ENCODE peak calls at places on chromosomes 12 and 14, in six cellular contexts. U is cardiac muscle cell, J is astrocyte of the spinal cord, Z is transverse colon, T is ascending aorta, N is Peyer's patch. X is an unnamed sample.

GRCh38 chr12:27493260-27493935 is 30.6 kb upstream of the PPFIBP1 start:
- DNase-seq in Z (no peak), N (no peak), T (no peak), U (no peak), J (no peak), X (no peak)

GRCh38 chr12:55694651-55695050 is 13.1 kb downstream of the ITGA7 start:
- DNase-seq in N (no peak), J (no peak), U (no peak), T (no peak), Z (no peak), X (no peak)

GRCh38 chr12:81043979-81044740 is 33.7 kb upstream of the ACSS3 start:
- DNase-seq in U (no peak), T (no peak), N (no peak), J (no peak), Z (no peak), X (no peak)

GRCh38 chr14:74630881-74631690 is 19.0 kb upstream of the LTBP2 start:
- DNase-seq in N (no peak), J (no peak), Z (no peak), T (no peak), U (no peak), X (no peak)

GRCh38 chr12:31117203-31118011 is 43.7 kb downstream of the DDX11 start:
- DNase-seq in N (peak), U (peak), J (peak), Z (peak), T (no peak), X (no peak)

GRCh38 chr12:9936597-9936996 is 4.4 kb upstream of the CLEC2A start:
- DNase-seq in U (no peak), Z (no peak), T (no peak), N (no peak), J (no peak), X (no peak)

GRCh38 chr12:130925616-130926015 is 28.1 kb upstream of the ADGRD1 start:
- DNase-seq in T (no peak), J (no peak), N (no peak), U (peak), Z (no peak), X (no peak)

GRCh38 chr12:81211306-81211705 is 133.4 kb downstream of the ACSS3 start:
- DNase-seq in Z (no peak), J (no peak), U (no peak), T (no peak), N (no peak), X (no peak)

GRCh38 chr14:92544051-92544730 is 30.6 kb downstream of the RIN3 start:
- DNase-seq in T (no peak), N (no peak), U (no peak), J (no peak), Z (no peak), X (no peak)

GRCh38 chr12:19572920-19573558 is 133.7 kb downstream of the AEBP2 start:
- DNase-seq in Z (peak), J (peak), N (no peak), T (no peak), U (peak), X (no peak)

GRCh38 chr12:123445388-123446344 is 9.2 kb upstream of the RILPL2 start:
- DNase-seq in Z (no peak), U (peak), N (no peak), J (no peak), T (no peak), X (peak)

GRCh38 chr12:19025582-19025981 is 104.0 kb upstream of the PLEKHA5 start:
- DNase-seq in N (no peak), T (no peak), J (no peak), Z (no peak), U (no peak), X (no peak)

GRCh38 chr12:121579981-121580868 is 598 bp downstream of the KDM2B start:
- DNase-seq in T (no peak), J (peak), N (peak), U (peak), Z (peak), X (no peak)

GRCh38 chr12:49296836-49297694 is 2.1 kb downstream of the PRPH start:
- DNase-seq in J (no peak), U (no peak), Z (peak), N (no peak), T (no peak), X (no peak)

GRCh38 chr12:64044171-64044570 is 177.9 kb downstream of the KICS2 start:
- DNase-seq in Z (no peak), N (no peak), T (no peak), U (no peak), J (no peak), X (no peak)

GRCh38 chr14:68394113-68394718 is 398.7 kb downstream of the ZFP36L1 start:
- DNase-seq in Z (no peak), U (no peak), N (no peak), J (peak), T (no peak), X (no peak)

GRCh38 chr14:102078840-102079699 is 7.8 kb downstream of the HSP90AA1 start:
- DNase-seq in N (no peak), U (no peak), T (no peak), J (no peak), Z (no peak), X (no peak)

GRCh38 chr12:16006752-16007151 is 95.6 kb downstream of the DERA start:
- DNase-seq in T (no peak), Z (no peak), U (no peak), J (no peak), N (no peak), X (no peak)

GRCh38 chr14:103144085-103144484 is 20.8 kb downstream of the TNFAIP2 start:
- DNase-seq in N (no peak), U (peak), T (no peak), J (no peak), Z (no peak), X (no peak)

GRCh38 chr14:54920052-54920451 is 17.4 kb upstream of the GCH1 start:
- DNase-seq in T (no peak), J (no peak), Z (no peak), N (no peak), U (no peak), X (no peak)

DNA sequence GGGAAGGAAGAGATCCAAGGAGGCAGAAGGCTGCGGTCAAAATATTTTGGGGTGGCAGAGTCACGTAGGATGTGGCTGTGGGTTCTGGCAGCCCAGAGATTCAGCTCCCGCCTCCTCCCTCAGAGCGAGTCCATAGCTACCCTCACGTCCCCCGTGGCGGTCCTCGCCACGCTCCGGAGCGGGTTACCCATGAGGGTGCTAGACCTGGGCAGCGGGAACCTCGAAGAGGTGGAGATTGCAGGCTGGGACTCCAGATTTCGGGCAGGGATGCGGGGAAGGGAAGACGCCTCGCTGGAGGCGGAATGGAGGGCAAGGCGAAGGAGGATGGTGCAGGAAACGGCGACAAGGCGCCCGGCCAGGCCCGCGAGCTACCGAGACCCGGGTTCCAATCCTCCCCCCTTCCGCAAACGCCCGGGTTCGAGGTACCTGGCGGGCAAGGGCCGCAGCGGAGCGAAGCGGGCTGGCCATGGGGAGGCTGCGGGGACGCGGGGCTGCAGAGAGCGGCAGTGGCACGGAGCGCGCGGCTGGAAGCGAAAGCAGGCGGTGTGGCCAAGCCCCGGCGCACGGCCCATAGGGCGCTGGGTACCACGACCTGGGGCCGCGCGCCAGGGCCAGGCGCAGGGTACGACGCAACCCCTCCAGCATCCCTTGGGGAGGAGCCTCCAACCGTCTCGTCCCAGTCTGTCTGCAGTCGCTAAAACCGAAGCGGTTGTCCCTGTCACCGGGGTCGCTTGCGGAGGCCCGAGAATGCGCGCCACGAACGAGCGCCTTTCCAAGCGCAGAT is 46.2 kb downstream of the BCAT1 start:
- DNase-seq in N (no peak), U (peak), J (peak), Z (no peak), T (no peak), X (no peak)
- H3K4me3 ChIP-seq in N (peak), U (peak), J (peak), Z (peak), T (peak), X (peak)

GRCh38 chr12:52093346-52093745 is 13.8 kb downstream of the SMIM41 start:
- DNase-seq in Z (no peak), N (no peak), U (no peak), J (no peak), T (no peak), X (no peak)

GRCh38 chr12:52096332-52097044 is 17.0 kb downstream of the SMIM41 start:
- DNase-seq in Z (no peak), U (no peak), N (no peak), T (no peak), J (no peak), X (no peak)

GRCh38 chr12:52091869-52092268 is 12.4 kb downstream of the SMIM41 start:
- DNase-seq in J (no peak), U (no peak), Z (no peak), N (no peak), T (no peak), X (no peak)

DNA sequence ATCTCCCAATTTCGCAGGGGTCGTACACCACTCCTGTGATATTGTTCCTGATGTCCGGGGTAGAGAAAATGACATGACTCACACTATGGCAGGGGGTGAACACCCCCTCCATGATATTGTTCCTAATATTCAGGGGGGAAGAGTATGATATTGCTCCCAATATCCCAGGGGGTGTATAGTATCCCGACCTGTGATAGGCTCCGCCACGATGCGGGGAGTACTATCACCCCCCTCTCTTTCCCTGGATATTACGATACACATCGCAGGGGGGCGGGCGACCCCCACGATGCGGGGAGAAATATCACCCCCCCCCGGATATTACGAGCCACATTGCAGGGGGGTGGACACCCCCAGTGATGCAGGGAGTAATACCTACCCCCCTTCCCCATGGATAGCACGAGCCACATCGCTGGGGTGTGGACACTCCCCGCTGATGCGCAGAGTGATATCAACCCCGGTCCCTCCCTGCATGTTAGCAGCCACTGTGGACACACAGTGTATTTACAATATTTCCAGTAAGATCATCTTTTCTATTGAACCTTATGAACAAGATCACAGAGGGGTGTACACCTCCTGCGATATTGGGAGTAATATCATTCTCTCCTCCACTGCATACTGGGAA is 17.7 kb downstream of the SMIM41 start:
- DNase-seq in J (no peak), N (no peak), T (no peak), Z (no peak), U (no peak), X (no peak)
- TF ChIP-seq CTCF in J (no peak), N (no peak), T (no peak), Z (no peak), U (no peak), X (no peak)

GRCh38 chr14:49863483-49864262 is 11.1 kb upstream of the NEMF start:
- DNase-seq in T (no peak), J (peak), N (peak), U (no peak), Z (no peak), X (no peak)
- H3K4me3 ChIP-seq in T (peak), J (peak), N (peak), U (peak), Z (peak), X (peak)

GRCh38 chr14:100445436-100446088 is 122.4 kb downstream of the SLC25A47 start:
- DNase-seq in Z (no peak), U (no peak), T (no peak), J (no peak), N (no peak), X (no peak)
- TF ChIP-seq CTCF in Z (no peak), U (no peak), T (no peak), J (no peak), N (no peak), X (no peak)